ENCODE peak calls at places on chromosome 3, in six cellular contexts. P is ascending aorta; Q is esophagus squamous epithelium; X is CD8-positive, alpha-beta T cell; W is foreskin keratinocyte; T is cardiac muscle cell. K is an unnamed sample. For H3K4me1, the result is how much of the 10 kb centered on the place peaks cover.

GRCh38 chr3:13305623-13306022 is 114.5 kb downstream of the NUP210 start:
- DNase-seq in P (no peak), T (no peak), Q (no peak), W (no peak), X (no peak), K (no peak)

GRCh38 chr3:4761759-4762158 is 217.5 kb upstream of the BHLHE40 start:
- DNase-seq in W (no peak), X (no peak), Q (no peak), T (no peak), P (no peak), K (no peak)

GRCh38 chr3:101387351-101387750 is 67.0 kb upstream of the IMPG2 start:
- DNase-seq in Q (no peak), W (no peak), P (no peak), X (no peak), T (no peak), K (no peak)

GRCh38 chr3:147713234-147714133 is 304.3 kb downstream of the ZIC1 start:
- DNase-seq in Q (no peak), P (no peak), X (no peak), T (no peak), W (no peak), K (no peak)

GRCh38 chr3:13009946-13010315 is 63.3 kb downstream of the IQSEC1 start:
- DNase-seq in T (no peak), Q (no peak), W (no peak), X (no peak), P (no peak), K (no peak)

GRCh38 chr3:187994221-187995085 is 159.5 kb upstream of the LPP start:
- DNase-seq in X (no peak), Q (no peak), T (no peak), P (no peak), W (peak), K (no peak)

GRCh38 chr3:15755780-15756179 is 42.0 kb downstream of the ANKRD28 start:
- DNase-seq in P (no peak), X (no peak), W (no peak), Q (no peak), T (no peak), K (no peak)

GRCh38 chr3:30628188-30628930 is 22.0 kb downstream of the TGFBR2 start:
- DNase-seq in T (no peak), P (no peak), Q (no peak), X (no peak), W (peak), K (no peak)

GRCh38 chr3:128524374-128525299 is 31.6 kb upstream of the GATA2 start:
- DNase-seq in X (no peak), W (peak), T (no peak), P (no peak), Q (no peak), K (no peak)

GRCh38 chr3:88230638-88231037 is 80.9 kb downstream of the C3orf38 start:
- DNase-seq in P (no peak), W (no peak), X (no peak), T (no peak), Q (no peak), K (no peak)

GRCh38 chr3:130699765-130700164 is 46.9 kb downstream of the PIK3R4 start:
- DNase-seq in Q (no peak), X (no peak), W (peak), P (no peak), T (peak), K (no peak)

GRCh38 chr3:108125550-108126071 is 34.8 kb upstream of the CD47 start:
- DNase-seq in X (peak), W (no peak), P (no peak), T (no peak), Q (peak), K (no peak)

GRCh38 chr3:62577153-62577552 is 203.8 kb upstream of the FEZF2 start:
- DNase-seq in T (no peak), P (no peak), X (no peak), W (no peak), Q (no peak), K (no peak)

GRCh38 chr3:196073188-196073838 is 8.6 kb downstream of the TFRC start:
- DNase-seq in Q (no peak), T (peak), X (peak), P (no peak), W (peak), K (peak)

GRCh38 chr3:130783629-130784028 is 37.0 kb upstream of the PIK3R4 start:
- DNase-seq in T (peak), W (no peak), Q (no peak), X (no peak), P (no peak), K (no peak)

GRCh38 chr3:177451940-177452484 is 254.7 kb upstream of the TBL1XR1 start:
- DNase-seq in P (no peak), Q (no peak), T (peak), W (peak), X (no peak), K (no peak)

GRCh38 chr3:42446111-42447050 is 36.0 kb upstream of the LYZL4 start:
- DNase-seq in Q (no peak), T (no peak), W (no peak), X (no peak), P (no peak), K (no peak)

GRCh38 chr3:146594843-146595482 is 10.2 kb downstream of the PLSCR5 start:
- DNase-seq in P (no peak), X (no peak), W (no peak), Q (no peak), T (peak), K (no peak)

GRCh38 chr3:27568393-27568792 is 84.2 kb upstream of the SLC4A7 start:
- DNase-seq in P (peak), W (peak), T (peak), Q (no peak), X (no peak), K (peak)

GRCh38 chr3:45948409-45948808 is 5.1 kb downstream of the CXCR6 start:
- DNase-seq in T (peak), Q (no peak), X (no peak), P (no peak), W (no peak), K (no peak)

GRCh38 chr3:141183606-141184005 is 48.0 kb upstream of the PXYLP1 start:
- DNase-seq in T (no peak), X (no peak), P (no peak), Q (no peak), W (no peak), K (no peak)

GRCh38 chr3:9955067-9955502 is 2.9 kb upstream of the PRRT3 start:
- DNase-seq in T (peak), X (no peak), Q (no peak), W (no peak), P (no peak), K (no peak)

GRCh38 chr3:13268120-13268519 is 152.0 kb downstream of the NUP210 start:
- DNase-seq in W (no peak), Q (no peak), T (no peak), P (no peak), X (no peak), K (no peak)

GRCh38 chr3:162328649-162329048 is 832.0 kb downstream of the OTOL1 start:
- DNase-seq in Q (no peak), W (no peak), X (no peak), T (no peak), P (no peak), K (no peak)

GRCh38 chr3:100155105-100155504 is 40.8 kb upstream of the FILIP1L start:
- DNase-seq in Q (no peak), P (no peak), T (no peak), X (no peak), W (no peak), K (no peak)

GRCh38 chr3:188205992-188206416 is 52.0 kb downstream of the LPP start:
- DNase-seq in X (no peak), W (no peak), Q (no peak), T (no peak), P (no peak), K (peak)

GRCh38 chr3:99286266-99286845 is 352.0 kb upstream of the COL8A1 start:
- DNase-seq in Q (no peak), W (no peak), T (peak), X (no peak), P (no peak), K (no peak)

GRCh38 chr3:14761121-14761672 is 57.6 kb upstream of the FGD5 start:
- DNase-seq in Q (no peak), X (no peak), P (no peak), W (no peak), T (no peak), K (no peak)

GRCh38 chr3:16369885-16370284 is 104.9 kb downstream of the OXNAD1 start:
- DNase-seq in X (no peak), P (no peak), W (peak), T (peak), Q (no peak), K (no peak)

GRCh38 chr3:50600841-50601591 is 10.6 kb downstream of the CISH start:
- DNase-seq in Q (no peak), P (peak), W (peak), X (peak), T (peak), K (peak)

GRCh38 chr3:170564664-170565063 is 21.2 kb downstream of the SLC7A14 start:
- DNase-seq in W (no peak), Q (no peak), X (no peak), P (no peak), T (no peak), K (no peak)
- H3K27ac ChIP-seq in W (no peak), Q (no peak), X (no peak), P (no peak), T (no peak), K (no peak)

GRCh38 chr3:152317184-152317583 is 48.5 kb downstream of the MBNL1 start:
- DNase-seq in X (no peak), W (no peak), P (no peak), Q (no peak), T (no peak), K (no peak)
- TF ChIP-seq CTCF in X (no peak), W (no peak), P (no peak), Q (no peak), T (no peak), K (no peak)

DNA sequence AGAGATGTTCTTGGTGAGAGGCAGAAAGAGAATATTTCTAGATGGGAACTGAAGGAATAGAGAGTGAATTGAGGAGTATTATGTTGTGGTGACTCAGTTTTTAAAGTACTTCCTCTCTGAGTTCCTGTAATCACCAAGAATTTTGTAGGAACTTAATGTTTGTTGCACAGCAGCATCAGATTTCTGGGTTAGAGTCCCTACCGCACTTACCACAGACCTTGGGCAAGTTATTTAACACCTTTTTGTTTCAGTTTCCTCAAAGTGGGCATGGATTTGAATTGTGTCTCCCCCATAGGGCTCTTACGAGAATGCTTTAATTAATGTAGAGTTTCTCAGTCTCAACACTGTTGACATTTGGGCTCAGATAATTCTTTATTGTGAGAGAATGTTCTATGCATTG is 22.3 kb upstream of the SCAANT1 start:
- DNase-seq in W (no peak), T (no peak), X (no peak), P (no peak), Q (no peak), K (no peak)
- H3K4me1 ChIP-seq in W (under half), T (under half), X (under half), P (under half), Q (half or more), K (under half)

GRCh38 chr3:47848599-47849117 is 45.7 kb downstream of the DHX30 start:
- DNase-seq in T (no peak), X (no peak), P (no peak), W (no peak), Q (no peak), K (no peak)
- H3K27ac ChIP-seq in T (peak), X (no peak), P (no peak), W (no peak), Q (no peak), K (no peak)

GRCh38 chr3:69118555-69118954 is 3.8 kb downstream of the LMOD3 start:
- DNase-seq in W (no peak), X (no peak), Q (no peak), T (no peak), P (no peak), K (no peak)
- TF ChIP-seq CTCF in W (no peak), X (no peak), Q (no peak), T (no peak), P (no peak), K (no peak)

GRCh38 chr3:134353831-134354611 is 20.2 kb downstream of the AMOTL2 start:
- DNase-seq in W (no peak), P (no peak), X (no peak), T (no peak), Q (no peak), K (no peak)
- H3K4me1 ChIP-seq in W (under half), P (under half), X (under half), T (under half), Q (half or more), K (under half)

DNA sequence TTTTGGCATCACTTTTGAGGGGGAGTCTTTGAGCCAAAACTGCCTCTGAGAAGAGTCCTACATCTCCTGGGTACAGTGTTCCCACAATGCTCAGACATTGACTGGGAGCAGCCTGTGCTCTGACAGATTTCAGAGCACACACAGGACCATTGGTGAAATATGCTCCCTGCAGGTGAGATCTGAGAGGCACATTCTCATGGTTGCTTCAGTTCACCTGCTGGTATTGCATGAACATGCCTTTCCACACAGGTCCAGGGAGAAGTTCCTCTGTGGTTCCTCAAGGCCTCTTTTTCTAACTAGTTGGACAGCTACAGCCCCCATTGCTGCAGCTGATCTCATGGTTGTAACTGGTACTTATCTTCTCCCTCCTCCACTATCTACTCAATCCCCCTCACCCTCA is 37.0 kb downstream of the FOXL2 start:
- DNase-seq in X (no peak), Q (no peak), P (no peak), W (no peak), T (no peak), K (no peak)
- H3K27ac ChIP-seq in X (no peak), Q (no peak), P (no peak), W (no peak), T (no peak), K (no peak)

GRCh38 chr3:165892565-165892964 is 55.3 kb upstream of the BCHE start:
- DNase-seq in X (no peak), P (no peak), W (no peak), Q (no peak), T (no peak), K (no peak)

DNA sequence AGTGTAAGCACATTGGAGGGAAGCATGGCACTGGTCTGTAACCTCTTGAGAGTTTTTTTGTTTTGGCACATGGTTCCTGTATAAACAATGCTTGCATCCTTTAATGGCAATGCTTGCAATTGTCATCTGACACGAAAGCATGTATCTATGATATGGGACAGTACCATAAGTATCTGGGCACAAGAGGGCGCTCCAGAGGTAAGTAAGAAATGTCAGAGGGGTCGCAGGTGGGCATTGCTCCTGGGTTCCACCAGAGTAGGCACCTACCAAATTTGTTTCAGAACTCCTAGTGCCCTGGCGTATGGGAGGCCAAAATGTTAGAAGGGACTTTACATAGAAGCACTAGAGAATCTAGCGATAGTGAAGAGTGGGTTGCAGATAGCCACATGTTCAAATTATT is 58.7 kb upstream of the BCHE start:
- DNase-seq in P (no peak), Q (no peak), T (no peak), X (no peak), W (peak), K (no peak)
- TF ChIP-seq CTCF in P (no peak), Q (no peak), T (no peak), X (no peak), W (peak), K (no peak)

DNA sequence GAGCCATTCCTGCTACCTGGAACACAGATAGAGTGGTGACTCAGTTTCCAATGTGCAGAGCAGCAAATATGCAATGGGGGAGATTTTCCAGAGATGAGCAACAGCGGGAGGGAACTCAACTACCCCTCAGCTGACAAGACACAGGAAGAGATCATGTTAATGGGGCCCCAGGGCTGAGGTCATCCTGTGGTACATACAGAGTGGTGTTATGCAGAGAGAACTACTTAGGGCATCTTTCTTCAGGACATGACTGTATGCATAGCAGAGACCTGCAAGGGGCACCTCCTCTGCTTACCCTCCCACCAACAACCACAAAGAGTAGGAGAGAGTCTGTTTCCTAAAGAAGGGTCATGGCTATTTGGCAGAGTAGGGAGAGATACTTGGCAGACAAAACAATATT is 6.8 kb upstream of the TBC1D5 start:
- DNase-seq in W (no peak), P (no peak), T (no peak), X (no peak), Q (no peak), K (no peak)
- H3K4me1 ChIP-seq in W (under half), P (under half), T (under half), X (under half), Q (under half), K (under half)

K was measured in breast epithelium.